ENCODE peak calls at places on chromosomes 3 and 15, in six cellular contexts. H is dorsolateral prefrontal cortex; L is CD8-positive, alpha-beta memory T cell; Y is heart right ventricle; Z is left ventricle myocardium inferior; B is A549. O is an unnamed sample.

GRCh38 chr15:47466357-47466756 is 250.9 kb upstream of the SEMA6D start:
- DNase-seq in Z (no peak), B (no peak), H (no peak), Y (no peak), L (no peak), O (no peak)

GRCh38 chr3:187186801-187187421 is 10.4 kb upstream of the RTP1 start:
- DNase-seq in H (no peak), Z (peak), L (no peak), B (no peak), Y (peak), O (no peak)

GRCh38 chr3:195102609-195103467 is 168.1 kb downstream of the XXYLT1 start:
- DNase-seq in H (no peak), L (no peak), B (peak), Z (no peak), Y (peak), O (no peak)

GRCh38 chr15:79615754-79616153 is 183.6 kb downstream of the MINAR1 start:
- DNase-seq in H (no peak), Z (peak), L (no peak), Y (peak), B (no peak), O (no peak)

GRCh38 chr3:58387650-58388546 is 45.7 kb downstream of the PDHB start:
- DNase-seq in L (no peak), H (no peak), Y (no peak), B (no peak), Z (no peak), O (no peak)

GRCh38 chr3:140522653-140523380 is 155.0 kb upstream of the TRIM42 start:
- DNase-seq in L (no peak), B (no peak), Y (no peak), Z (no peak), H (no peak), O (no peak)

GRCh38 chr3:67044955-67045354 is 46.8 kb downstream of the KBTBD8 start:
- DNase-seq in B (no peak), L (no peak), Y (no peak), H (no peak), Z (no peak), O (no peak)

GRCh38 chr15:90160781-90161727 is 40.1 kb upstream of the SEMA4B start:
- DNase-seq in B (no peak), Z (no peak), Y (no peak), H (no peak), L (no peak), O (no peak)

GRCh38 chr3:194364652-194365434 is 4.7 kb downstream of the LRRC15 start:
- DNase-seq in Y (peak), B (no peak), Z (peak), H (no peak), L (no peak), O (no peak)

GRCh38 chr15:91199511-91199910 is 99.5 kb downstream of the SV2B start:
- DNase-seq in Y (no peak), H (no peak), Z (no peak), L (no peak), B (no peak), O (no peak)

GRCh38 chr3:132659000-132659369 is 624 bp downstream of the ACAD11 start:
- DNase-seq in B (no peak), H (no peak), L (no peak), Y (peak), Z (no peak), O (peak)

GRCh38 chr3:21645121-21645897 is 105.7 kb downstream of the ZNF385D start:
- DNase-seq in Y (peak), B (no peak), H (no peak), L (no peak), Z (peak), O (no peak)

GRCh38 chr3:11624704-11625375 is 18.9 kb downstream of the VGLL4 start:
- DNase-seq in H (no peak), Z (no peak), Y (no peak), L (no peak), B (no peak), O (no peak)

GRCh38 chr15:78038585-78039247 is 38.8 kb downstream of the TBC1D2B start:
- DNase-seq in Z (no peak), Y (no peak), L (no peak), H (no peak), B (no peak), O (no peak)

GRCh38 chr3:20890124-20890523 is 704.1 kb upstream of the SGO1 start:
- DNase-seq in Z (no peak), H (no peak), Y (no peak), L (no peak), B (no peak), O (no peak)

GRCh38 chr15:101489633-101490407 is at the start of gene PCSK6:
- DNase-seq in H (peak), Y (no peak), L (no peak), B (peak), Z (peak), O (no peak)

GRCh38 chr3:178320481-178321352 is 215.5 kb upstream of the KCNMB2 start:
- DNase-seq in L (no peak), B (no peak), Z (peak), H (peak), Y (peak), O (peak)

GRCh38 chr3:50341537-50341936 is 901 bp upstream of the RASSF1 start:
- DNase-seq in Z (no peak), H (no peak), B (no peak), Y (no peak), L (no peak), O (no peak)

GRCh38 chr3:50345008-50345407 is 524 bp downstream of the ZMYND10 start:
- DNase-seq in H (no peak), Y (no peak), Z (no peak), L (no peak), B (no peak), O (no peak)

GRCh38 chr3:50341996-50342732 is 1.5 kb upstream of the RASSF1 start:
- DNase-seq in Z (no peak), H (no peak), B (no peak), Y (no peak), L (no peak), O (no peak)

GRCh38 chr3:50340404-50341329 is at the start of gene RASSF1:
- DNase-seq in L (peak), B (no peak), Z (peak), H (no peak), Y (peak), O (no peak)

DNA sequence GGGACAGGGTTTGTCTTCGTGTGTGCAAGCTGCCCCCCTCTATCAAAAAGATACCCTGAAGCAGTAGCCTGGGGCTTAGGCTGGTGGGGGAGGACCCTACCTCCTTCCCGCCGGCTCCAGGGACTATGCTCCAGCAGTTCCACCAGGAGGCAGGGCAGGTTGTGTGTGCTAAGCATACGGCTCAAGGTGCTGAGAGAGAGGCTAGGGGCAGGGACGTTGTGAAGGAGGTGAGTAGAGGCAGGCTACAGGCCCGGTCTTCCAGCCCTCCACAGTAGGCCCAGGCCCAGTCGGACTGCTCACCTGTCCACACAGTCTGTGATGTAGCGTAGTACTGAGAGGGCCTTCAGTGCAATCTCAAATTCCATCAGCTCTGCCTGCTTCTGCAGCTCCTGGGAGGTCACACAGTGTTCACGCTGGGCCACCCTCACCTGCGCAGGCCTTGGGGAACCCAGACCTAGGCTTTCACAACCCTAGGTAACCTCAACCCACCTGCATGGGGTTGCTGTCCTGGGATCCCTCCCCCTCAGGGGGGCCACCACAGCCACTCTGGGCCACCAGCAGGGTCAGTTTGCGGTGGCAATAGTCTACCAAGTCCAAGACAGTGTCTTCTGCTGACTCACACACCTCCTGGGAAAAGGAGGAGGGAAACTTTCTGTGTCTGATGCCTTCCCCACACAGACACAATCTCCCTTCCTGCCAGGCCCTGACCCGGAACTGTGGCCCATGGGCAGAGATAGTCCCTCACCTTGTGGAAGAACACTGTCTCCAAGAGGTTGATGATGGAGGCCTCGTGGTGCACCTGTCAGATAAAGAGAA is 2.4 kb upstream of the RASSF1 start:
- DNase-seq in B (no peak), Y (no peak), L (no peak), Z (no peak), H (no peak), O (no peak)
- H3K27ac ChIP-seq in B (no peak), Y (no peak), L (no peak), Z (no peak), H (no peak), O (no peak)

GRCh38 chr3:46926871-46927717 is 49.5 kb downstream of the CCDC12 start:
- DNase-seq in H (no peak), B (no peak), L (no peak), Y (peak), Z (no peak), O (no peak)

GRCh38 chr3:46926039-46926438 is 48.5 kb downstream of the PTH1R start:
- DNase-seq in B (no peak), Z (no peak), L (no peak), Y (no peak), H (no peak), O (no peak)

GRCh38 chr3:46926447-46926846 is 48.9 kb downstream of the PTH1R start:
- DNase-seq in H (no peak), L (no peak), Y (no peak), B (no peak), Z (no peak), O (no peak)

GRCh38 chr3:46924921-46925584 is 47.5 kb downstream of the PTH1R start:
- DNase-seq in L (no peak), Z (no peak), H (no peak), Y (no peak), B (no peak), O (no peak)

DNA sequence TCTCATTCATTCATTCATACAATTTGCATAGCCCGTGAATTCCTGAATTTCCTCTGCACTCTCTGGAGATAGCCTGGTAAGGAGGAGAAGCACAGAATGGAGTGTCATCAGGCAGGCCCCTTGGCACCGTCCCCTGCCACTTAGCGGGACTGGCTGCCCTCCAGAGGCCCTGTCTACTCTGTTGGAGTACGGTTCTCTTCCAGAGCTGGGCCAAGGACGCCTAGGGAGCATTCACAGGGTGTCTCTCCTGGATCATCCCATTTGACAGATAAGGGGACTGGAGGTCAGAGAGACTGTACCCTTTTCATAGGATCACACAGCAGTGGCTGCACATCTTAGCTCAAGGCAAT is 48.0 kb downstream of the PTH1R start:
- DNase-seq in Y (peak), Z (peak), H (no peak), L (no peak), B (no peak), O (no peak)
- H3K27ac ChIP-seq in Y (peak), Z (peak), H (no peak), L (no peak), B (peak), O (no peak)

DNA sequence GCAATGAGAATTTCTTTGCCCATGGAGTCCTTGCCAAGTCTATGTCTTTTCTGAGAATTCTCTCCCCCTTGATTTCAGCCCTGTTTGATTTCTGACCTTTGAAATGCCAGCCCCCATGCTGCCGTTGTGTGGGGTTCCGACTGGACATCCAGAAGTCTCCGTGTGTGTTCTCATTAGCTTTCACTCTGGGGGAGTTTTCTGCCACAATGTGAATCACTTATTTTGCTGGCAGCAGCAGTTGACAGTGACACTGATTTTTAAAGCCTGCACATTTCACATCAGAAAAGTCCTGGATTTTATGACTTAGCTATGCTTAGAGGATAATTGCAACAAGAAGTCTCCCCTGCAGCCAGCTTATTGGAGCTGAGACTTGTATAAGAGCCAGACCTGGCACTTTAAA is 98.3 kb upstream of the CTDSPL start:
- DNase-seq in H (no peak), Y (no peak), B (no peak), Z (no peak), L (no peak), O (no peak)
- H3K27ac ChIP-seq in H (no peak), Y (peak), B (no peak), Z (peak), L (no peak), O (no peak)

DNA sequence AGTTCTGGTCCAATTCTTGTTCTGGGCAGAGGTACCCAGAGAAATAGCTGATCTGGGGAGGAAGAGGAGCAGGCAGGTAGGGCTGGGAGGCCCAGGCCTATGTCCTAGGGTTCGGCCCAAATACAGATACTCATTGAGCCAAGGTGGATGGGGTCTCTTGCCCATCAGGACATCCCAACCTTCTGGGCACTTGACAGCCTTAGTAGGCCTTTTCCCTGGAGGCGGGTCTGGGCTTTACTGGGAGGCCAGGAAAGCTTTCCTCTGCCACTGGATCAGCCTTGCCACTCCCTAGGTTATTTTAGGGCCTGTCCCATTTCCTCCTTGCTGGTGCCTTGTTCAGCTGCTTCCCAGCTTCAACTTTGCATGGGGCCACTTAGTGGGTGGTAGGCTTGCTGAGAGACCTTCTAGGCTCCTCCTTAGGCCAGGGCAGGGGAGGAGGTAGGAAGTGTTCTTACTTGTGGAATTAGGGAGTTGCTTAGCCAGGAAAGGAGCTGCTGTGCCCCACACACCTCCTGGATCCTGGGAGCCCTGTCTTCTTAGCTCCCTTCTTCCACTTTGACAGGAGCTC is 9.7 kb downstream of the TEX264 start:
- DNase-seq in Z (no peak), L (no peak), Y (no peak), B (no peak), H (no peak), O (no peak)
- H3K27ac ChIP-seq in Z (peak), L (no peak), Y (peak), B (no peak), H (peak), O (no peak)

DNA sequence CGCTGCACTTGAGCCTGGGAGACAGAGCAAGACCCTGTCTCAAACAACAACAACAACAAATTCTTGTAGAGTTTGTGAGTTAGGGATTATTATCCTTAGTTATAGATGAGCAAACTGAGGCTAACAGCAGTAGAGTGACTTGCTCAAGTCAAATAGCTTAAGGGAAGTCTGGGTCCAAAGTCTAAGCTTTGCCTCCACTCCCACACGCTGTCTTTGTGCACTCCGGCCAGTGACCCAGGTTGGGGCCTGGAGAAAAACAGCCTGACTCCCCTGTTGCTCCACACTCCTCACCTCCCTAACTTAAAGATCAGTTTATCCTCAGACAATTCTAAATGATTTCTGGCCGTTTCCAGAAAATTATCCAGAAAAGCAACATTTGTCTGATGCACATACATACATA is 9.2 kb upstream of the SIN3A start:
- DNase-seq in H (no peak), B (no peak), Z (no peak), Y (no peak), L (no peak), O (no peak)
- H3K27ac ChIP-seq in H (no peak), B (peak), Z (no peak), Y (no peak), L (no peak), O (no peak)

GRCh38 chr3:35679409-35680080 is 40.2 kb downstream of the ARPP21 start:
- DNase-seq in B (no peak), Z (no peak), L (no peak), H (peak), Y (no peak), O (peak)
- H3K27ac ChIP-seq in B (no peak), Z (no peak), L (no peak), H (peak), Y (no peak), O (peak)

GRCh38 chr15:63474810-63475316 is 29.5 kb upstream of the USP3 start:
- DNase-seq in B (no peak), Y (no peak), H (no peak), Z (no peak), L (no peak), O (no peak)

GRCh38 chr15:63475670-63476069 is 28.7 kb upstream of the USP3 start:
- DNase-seq in L (no peak), H (no peak), Z (no peak), B (no peak), Y (no peak), O (no peak)

GRCh38 chr15:63473999-63474809 is 30.2 kb upstream of the USP3 start:
- DNase-seq in L (no peak), Y (no peak), H (no peak), B (no peak), Z (no peak), O (no peak)

GRCh38 chr15:63473007-63473748 is 31.2 kb upstream of the USP3 start:
- DNase-seq in Y (no peak), Z (no peak), H (no peak), B (no peak), L (no peak), O (no peak)

DNA sequence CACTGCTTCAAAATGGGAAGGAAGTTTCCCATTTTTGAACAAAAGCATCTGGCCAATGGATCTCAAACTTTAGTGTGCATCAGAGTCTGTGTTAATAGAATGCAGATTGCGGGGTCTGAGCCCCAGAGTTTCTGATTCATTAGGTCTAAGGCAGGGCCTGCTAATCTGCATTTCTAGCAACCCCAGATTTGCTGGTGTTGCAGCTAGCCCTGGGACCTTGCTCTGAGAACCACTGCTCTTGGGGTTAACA is 30.7 kb upstream of the USP3 start:
- DNase-seq in Y (no peak), L (no peak), Z (no peak), H (no peak), B (no peak), O (no peak)
- H3K27ac ChIP-seq in Y (no peak), L (no peak), Z (no peak), H (no peak), B (peak), O (no peak)

O was measured in caudate nucleus.